ENCODE peak calls at places on chromosome 22, in nine cellular contexts. M is PC-3, Y is neural progenitor cell, J is HCT116, Q is SK-N-SH, K is OCI-LY7, T is MM.1S, H is GM23338, B is hepatocyte. P is an unnamed sample.

GRCh38 chr22:33443688-33444087 is 385.5 kb upstream of the SYN3 start:
- DNase-seq in M (no peak), H (no peak), Q (no peak), B (no peak), J (no peak), T (no peak), Y (no peak), K (no peak), P (no peak)

GRCh38 chr22:27876684-27877083 is 42.4 kb downstream of the PITPNB start:
- DNase-seq in Q (no peak), K (no peak), Y (peak; percentile 34), T (no peak), B (no peak), H (no peak), M (no peak), J (no peak), P (peak; percentile 87)

GRCh38 chr22:46366327-46366731 is 30.8 kb downstream of the TRMU start:
- DNase-seq in J (no peak), H (no peak), K (no peak), B (no peak), M (no peak), Y (no peak), Q (no peak), T (no peak), P (no peak)

GRCh38 chr22:21045585-21046294 is at the start of gene LRRC74B:
- DNase-seq in Y (peak; percentile 98), B (peak; percentile 93), M (peak; percentile 79), T (peak; percentile 94), Q (peak; percentile 97), H (peak; percentile 97), K (peak; percentile 64), J (peak; percentile 63), P (peak; percentile 98)

GRCh38 chr22:37044634-37045625 is 6.6 kb upstream of the KCTD17 start:
- DNase-seq in B (no peak), T (no peak), Y (no peak), Q (no peak), H (no peak), J (no peak), K (no peak), M (peak; percentile 37), P (no peak)

GRCh38 chr22:37244114-37244921 is at the start of gene RAC2:
- DNase-seq in M (peak; percentile 73), B (peak; percentile 64), Q (peak; percentile 57), Y (peak; percentile 47), T (peak; percentile 92), J (peak; percentile 51), H (peak; percentile 62), K (peak; percentile 95), P (peak; percentile 73)

GRCh38 chr22:38455530-38456271 is 702 bp upstream of the KCNJ4 start:
- DNase-seq in J (no peak), H (peak; percentile 76), Q (peak; percentile 86), M (no peak), Y (peak; percentile 82), K (peak; percentile 40), T (no peak), B (peak; percentile 60), P (no peak)

GRCh38 chr22:48434156-48434867 is 1393.4 kb downstream of the BRD1 start:
- DNase-seq in K (no peak), J (no peak), M (no peak), Q (no peak), H (no peak), T (no peak), Y (no peak), B (no peak), P (no peak)

GRCh38 chr22:45478108-45478771 is 24.4 kb upstream of the FBLN1 start:
- DNase-seq in K (no peak), M (peak; percentile 83), J (no peak), Y (no peak), H (no peak), B (peak; percentile 45), T (no peak), Q (no peak), P (peak; percentile 60)

GRCh38 chr22:46373166-46373565 is 37.7 kb downstream of the TRMU start:
- DNase-seq in Y (no peak), Q (no peak), T (no peak), K (no peak), H (no peak), B (no peak), J (no peak), M (no peak), P (no peak)

DNA sequence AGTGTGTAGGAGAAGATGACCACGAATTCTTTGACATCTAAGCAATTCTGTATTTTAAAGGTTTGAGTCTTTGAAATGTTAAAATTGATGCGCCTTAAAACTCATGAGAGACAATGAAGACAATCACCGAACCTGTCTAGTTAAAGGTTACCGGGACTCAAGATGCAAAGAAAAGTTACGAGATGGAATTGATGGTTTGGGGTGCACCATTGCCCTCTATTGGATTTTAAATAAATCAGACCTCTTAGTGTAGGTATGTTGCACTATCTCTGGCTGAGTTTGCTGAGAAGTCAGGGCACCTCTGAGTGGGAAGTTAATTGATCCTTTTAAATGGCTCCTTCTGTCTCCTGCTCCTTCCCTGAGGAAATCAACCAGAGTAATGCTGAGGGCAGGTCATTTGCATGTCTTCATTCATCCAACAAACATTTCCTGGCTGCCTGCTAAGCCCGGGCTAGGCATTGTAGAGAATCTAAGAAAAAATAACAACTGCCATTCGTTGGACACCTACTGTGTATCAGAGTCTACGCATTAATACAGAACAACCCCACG is 19.4 kb upstream of the TMA7B start:
- DNase-seq in J (no peak), Y (no peak), T (no peak), K (peak; percentile 39), B (no peak), M (no peak), H (peak; percentile 53), Q (no peak), P (no peak)
- H3K27ac ChIP-seq in J (no peak overlapping the region), Y (no peak overlapping the region), T (no peak overlapping the region), K (no peak overlapping the region), B (no peak overlapping the region), M (no peak overlapping the region), H (peak overlapping the region; percentile 21), Q (no peak overlapping the region), P (no peak overlapping the region)

DNA sequence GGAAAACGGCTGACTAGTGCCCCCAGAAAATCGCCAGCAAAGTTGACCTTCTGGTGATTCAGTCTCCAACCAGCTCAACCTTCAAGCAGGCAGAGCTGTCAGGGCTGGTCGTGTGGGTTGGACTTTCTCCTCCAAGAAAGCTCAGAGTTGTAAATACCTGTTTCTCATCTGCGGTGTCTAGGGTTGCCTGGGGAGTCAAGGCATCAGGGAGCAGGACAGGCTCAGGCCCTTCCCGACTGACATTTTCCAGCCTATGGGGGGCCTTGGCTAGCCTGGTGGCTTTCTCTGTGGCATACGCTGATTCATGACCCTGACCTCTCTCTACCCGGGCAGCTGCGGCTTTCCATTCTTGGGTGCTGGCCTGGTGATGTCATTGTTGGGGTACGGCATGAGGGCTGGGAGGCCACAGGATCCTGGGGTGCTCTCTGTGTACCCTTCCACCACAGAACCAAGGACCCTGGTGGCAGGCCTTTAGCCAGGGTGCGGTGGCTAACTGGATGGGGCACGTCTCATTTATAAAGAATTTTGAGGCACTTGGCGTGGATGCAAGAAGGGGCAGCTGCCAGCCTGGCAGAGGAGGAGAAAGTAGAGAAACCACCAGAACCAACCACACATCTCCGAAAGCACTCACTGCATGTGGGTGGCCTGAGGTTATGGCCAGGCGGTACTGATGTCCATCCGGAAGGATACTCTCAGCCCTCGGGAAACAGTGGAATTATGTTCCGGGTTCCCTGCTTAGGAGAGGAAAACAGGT is 64.9 kb downstream of the BCR start:
- DNase-seq in M (no peak), B (peak; percentile 77), Y (no peak), H (no peak), J (no peak), T (no peak), K (no peak), Q (no peak), P (peak; percentile 67)
- TF ChIP-seq EZH2phosphoT487 in M (no peak), B (no peak), Y (no peak), H (no peak), J (no peak), T (no peak), K (no peak), Q (no peak), P (no peak)

GRCh38 chr22:22546490-22546889 is 12.6 kb downstream of the PRAME start:
- DNase-seq in H (no peak), M (no peak), B (no peak), Q (no peak), J (no peak), T (no peak), K (no peak), Y (no peak), P (peak; percentile 8)

GRCh38 chr22:22548349-22548716 is 10.7 kb downstream of the PRAME start:
- DNase-seq in B (no peak), T (no peak), M (no peak), H (no peak), Q (no peak), J (no peak), K (no peak), Y (no peak), P (no peak)

GRCh38 chr22:22548910-22549309 is 10.2 kb downstream of the PRAME start:
- DNase-seq in K (no peak), Q (no peak), T (no peak), B (no peak), J (no peak), Y (no peak), M (no peak), H (no peak), P (no peak)

GRCh38 chr22:22547226-22547625 is 11.8 kb downstream of the PRAME start:
- DNase-seq in T (no peak), H (no peak), J (no peak), B (no peak), Y (no peak), Q (no peak), M (no peak), K (no peak), P (no peak)

DNA sequence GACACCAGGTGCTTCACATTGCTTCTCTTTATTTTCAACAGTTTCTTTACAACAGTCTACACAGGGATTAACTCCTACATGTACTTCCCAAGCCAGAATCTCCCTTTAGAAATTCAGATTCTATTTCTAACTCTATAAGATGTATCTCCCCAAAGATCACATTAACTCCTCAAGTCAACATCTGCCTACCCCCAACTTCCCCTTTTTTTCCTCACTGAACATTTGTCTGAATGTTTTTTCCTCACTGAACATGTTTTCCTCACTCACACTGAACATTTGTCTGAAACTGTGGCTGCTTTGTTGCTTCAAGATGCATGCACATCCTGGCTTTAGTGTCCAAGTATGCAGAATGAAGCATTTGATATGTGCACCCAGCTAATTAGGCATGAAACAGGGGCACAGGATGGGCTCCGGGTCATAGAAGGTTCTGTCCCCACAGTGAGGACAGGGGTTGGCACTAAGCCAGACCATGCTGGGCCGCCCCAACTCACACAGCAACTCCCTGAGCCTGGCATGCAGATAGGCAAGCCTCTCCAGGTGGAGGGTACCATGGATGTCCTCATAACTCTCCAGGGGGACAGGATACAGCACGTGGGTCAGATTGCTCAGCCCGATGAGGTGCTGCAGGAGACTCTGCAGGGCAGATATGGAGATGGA is 11.2 kb downstream of the PRAME start:
- DNase-seq in Q (no peak), H (no peak), J (no peak), T (no peak), K (no peak), M (no peak), Y (no peak), B (no peak), P (no peak)
- H3K4me2 ChIP-seq in Q (no peak overlapping the region), H (no peak overlapping the region), J (no peak overlapping the region), T (no peak overlapping the region), K (no peak overlapping the region), M (no peak overlapping the region), Y (no peak overlapping the region), B (no peak overlapping the region), P (no peak overlapping the region)

DNA sequence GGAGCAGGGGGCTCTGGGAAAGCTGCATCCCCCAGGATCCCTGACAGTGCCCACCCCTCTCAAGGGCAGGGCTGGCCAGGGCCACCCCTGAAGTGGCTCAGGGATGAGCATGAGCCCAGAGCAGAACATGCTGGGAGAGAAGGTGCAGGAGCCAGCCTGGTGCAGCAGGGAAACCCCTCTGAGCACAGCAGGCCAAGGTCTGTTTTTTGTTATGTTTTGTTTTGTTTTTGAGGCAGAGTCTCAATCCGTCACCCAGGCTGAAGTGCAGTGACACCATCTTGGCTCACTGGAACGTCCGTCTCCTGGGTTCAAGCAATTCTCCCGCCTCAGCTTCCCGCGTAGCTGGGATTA is 792 bp upstream of the SBF1 start:
- DNase-seq in J (no peak), M (no peak), Q (no peak), B (no peak), T (no peak), K (no peak), Y (no peak), H (no peak), P (no peak)
- H3K27ac ChIP-seq in J (peak overlapping the region; percentile 56), M (no peak overlapping the region), Q (no peak overlapping the region), B (no peak overlapping the region), T (no peak overlapping the region), K (no peak overlapping the region), Y (no peak overlapping the region), H (no peak overlapping the region), P (no peak overlapping the region)

P was measured in GM23248.